ENCODE peak calls at places on chromosomes 13 and 19, in eight cellular contexts. A is ovary; X is body of pancreas; R is CD8-positive, alpha-beta T cell; L is right lobe of liver; U is spleen; W is transverse colon; P is IMR-90. Z is an unnamed sample.

GRCh38 chr19:53906211-53907192 is 2.6 kb upstream of the CACNG7 start:
- DNase-seq in A (no peak), X (peak; percentile 19), R (peak; percentile 52), L (peak; percentile 67), U (peak; percentile 89), W (peak; percentile 36), P (no peak), Z (no peak)

GRCh38 chr19:37077615-37077928 is 661 bp upstream of the ZNF420 start:
- DNase-seq in A (no peak), X (no peak), R (no peak), L (no peak), U (no peak), W (no peak), P (peak; percentile 11), Z (no peak)

GRCh38 chr19:39915101-39915847 is 19.2 kb downstream of the FCGBP start:
- DNase-seq in A (no peak), X (no peak), R (no peak), L (no peak), U (peak; percentile 68), W (no peak), P (no peak), Z (peak; percentile 38)

GRCh38 chr19:23116802-23117571 is at the start of gene ZNF730:
- DNase-seq in A (peak; percentile 21), X (no peak), R (no peak), L (no peak), U (peak; percentile 82), W (peak; percentile 14), P (peak; percentile 68), Z (peak; percentile 3)

GRCh38 chr19:55373993-55374757 is 2.5 kb upstream of the TMEM190 start:
- DNase-seq in A (no peak), X (no peak), R (no peak), L (no peak), U (no peak), W (no peak), P (peak; percentile 74), Z (no peak)

GRCh38 chr19:33193864-33194362 is at the start of gene LRP3:
- DNase-seq in A (peak; percentile 61), X (peak; percentile 54), R (no peak), L (no peak), U (peak; percentile 79), W (peak; percentile 26), P (peak; percentile 11), Z (peak; percentile 64)

GRCh38 chr13:60959427-60959826 is 456.2 kb downstream of the PCDH20 start:
- DNase-seq in A (no peak), X (no peak), R (no peak), L (no peak), U (no peak), W (no peak), P (no peak), Z (no peak)

GRCh38 chr13:84702174-84702573 is 819.9 kb upstream of the SLITRK1 start:
- DNase-seq in A (no peak), X (no peak), R (no peak), L (no peak), U (no peak), W (no peak), P (no peak), Z (no peak)

GRCh38 chr19:49911381-49912145 is 14.9 kb upstream of the IL4I1 start:
- DNase-seq in A (no peak), X (peak; percentile 44), R (no peak), L (no peak), U (no peak), W (no peak), P (peak; percentile 52), Z (peak; percentile 49)

GRCh38 chr19:7145494-7145893 is 76.0 kb downstream of the ZNF557 start:
- DNase-seq in A (no peak), X (no peak), R (no peak), L (peak; percentile 54), U (no peak), W (peak; percentile 41), P (no peak), Z (no peak)

GRCh38 chr13:38952827-38953226 is 37.8 kb downstream of the STOML3 start:
- DNase-seq in A (no peak), X (no peak), R (no peak), L (no peak), U (no peak), W (no peak), P (no peak), Z (no peak)

GRCh38 chr19:19474950-19475781 is 40.2 kb downstream of the TSSK6 start:
- DNase-seq in A (no peak), X (no peak), R (no peak), L (no peak), U (peak; percentile 78), W (no peak), P (no peak), Z (no peak)

GRCh38 chr19:48443262-48443661 is 2.5 kb upstream of the GRWD1 start:
- DNase-seq in A (no peak), X (peak; percentile 33), R (no peak), L (no peak), U (peak; percentile 80), W (no peak), P (no peak), Z (peak; percentile 52)

GRCh38 chr13:39913339-39913738 is 257.9 kb downstream of the COG6 start:
- DNase-seq in A (no peak), X (no peak), R (no peak), L (no peak), U (no peak), W (no peak), P (no peak), Z (no peak)

GRCh38 chr13:26867451-26868067 is 107.0 kb upstream of the GPR12 start:
- DNase-seq in A (no peak), X (no peak), R (no peak), L (no peak), U (no peak), W (no peak), P (peak; percentile 14), Z (no peak)

GRCh38 chr13:85386424-85386823 is 412.8 kb downstream of the SLITRK6 start:
- DNase-seq in A (no peak), X (no peak), R (no peak), L (no peak), U (no peak), W (no peak), P (no peak), Z (no peak)

DNA sequence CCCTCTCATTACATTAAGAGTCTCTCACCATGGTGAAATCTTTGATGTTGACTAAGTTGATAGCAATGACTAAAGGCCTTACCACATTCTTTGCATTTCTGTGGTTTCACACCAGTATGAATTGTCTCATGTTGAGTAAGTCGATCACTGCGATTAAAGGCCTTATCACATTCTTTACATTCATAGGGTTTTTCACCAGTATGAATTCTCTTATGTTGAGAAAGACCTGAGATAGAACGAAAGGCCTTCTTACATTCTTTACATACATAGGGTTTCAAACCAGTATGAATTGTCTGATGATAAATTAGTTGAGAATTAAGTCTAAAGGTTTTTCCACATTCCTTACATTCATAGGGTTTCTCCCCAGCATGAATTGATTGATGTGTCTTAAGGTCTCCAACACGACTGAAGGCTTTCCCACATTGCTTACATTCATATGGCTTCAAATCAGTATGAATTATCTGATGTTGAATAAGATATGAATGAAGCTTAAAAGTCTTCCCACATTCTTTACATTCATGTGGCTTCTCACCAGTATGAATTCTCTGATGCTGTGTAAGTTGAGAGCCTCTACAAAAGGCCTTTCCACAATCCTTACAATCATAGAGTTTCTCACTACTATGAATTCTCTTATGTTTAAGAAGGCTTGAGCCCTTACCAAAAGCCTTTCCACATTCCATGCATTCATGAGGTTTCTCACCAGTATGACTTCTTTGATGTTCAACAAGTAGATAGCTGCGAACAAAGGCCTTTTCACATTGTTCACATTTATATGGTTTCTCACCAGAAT is 45.6 kb downstream of the ZNF283 start:
- DNase-seq in A (no peak), X (no peak), R (no peak), L (no peak), U (no peak), W (no peak), P (no peak), Z (no peak)
- H3K9me3 ChIP-seq in A (peaks cover 18% of the 10 kb centered on the region), X (peaks cover 26% of the 10 kb centered on the region), R (peaks cover 24% of the 10 kb centered on the region), L (peaks cover 28% of the 10 kb centered on the region), U (peaks cover 100% of the 10 kb centered on the region), W (peaks cover 94% of the 10 kb centered on the region), P (peaks cover 39% of the 10 kb centered on the region), Z (no peaks in the 10 kb centered on the region)

DNA sequence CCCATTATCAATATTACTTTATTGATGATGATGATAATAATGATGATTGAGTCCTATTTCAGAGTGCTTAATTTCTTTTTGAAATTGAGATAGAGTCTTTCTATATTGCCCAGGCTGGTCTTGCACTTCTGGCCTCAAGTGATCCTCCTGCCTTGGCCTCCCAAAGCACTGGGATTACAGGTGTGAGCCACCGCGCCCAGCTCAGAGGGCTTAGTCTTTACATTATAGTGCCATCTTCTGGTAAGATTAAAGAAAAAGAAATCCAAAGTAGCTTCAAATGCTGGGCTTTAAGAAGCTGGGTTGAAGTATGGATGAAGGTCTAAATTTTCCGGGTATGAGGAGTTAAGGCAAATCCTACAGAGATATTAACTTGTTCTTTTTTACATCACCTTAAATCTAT is 3.4 kb upstream of the ZNF333 start:
- DNase-seq in A (no peak), X (no peak), R (no peak), L (no peak), U (no peak), W (peak; percentile 17), P (peak; percentile 9), Z (no peak)
- TF ChIP-seq CTCF in A (no peak), X (no peak), R (peak; percentile 51), L (peak; percentile 32), U (no peak), W (no peak), P (peak; percentile 31), Z (no peak)

DNA sequence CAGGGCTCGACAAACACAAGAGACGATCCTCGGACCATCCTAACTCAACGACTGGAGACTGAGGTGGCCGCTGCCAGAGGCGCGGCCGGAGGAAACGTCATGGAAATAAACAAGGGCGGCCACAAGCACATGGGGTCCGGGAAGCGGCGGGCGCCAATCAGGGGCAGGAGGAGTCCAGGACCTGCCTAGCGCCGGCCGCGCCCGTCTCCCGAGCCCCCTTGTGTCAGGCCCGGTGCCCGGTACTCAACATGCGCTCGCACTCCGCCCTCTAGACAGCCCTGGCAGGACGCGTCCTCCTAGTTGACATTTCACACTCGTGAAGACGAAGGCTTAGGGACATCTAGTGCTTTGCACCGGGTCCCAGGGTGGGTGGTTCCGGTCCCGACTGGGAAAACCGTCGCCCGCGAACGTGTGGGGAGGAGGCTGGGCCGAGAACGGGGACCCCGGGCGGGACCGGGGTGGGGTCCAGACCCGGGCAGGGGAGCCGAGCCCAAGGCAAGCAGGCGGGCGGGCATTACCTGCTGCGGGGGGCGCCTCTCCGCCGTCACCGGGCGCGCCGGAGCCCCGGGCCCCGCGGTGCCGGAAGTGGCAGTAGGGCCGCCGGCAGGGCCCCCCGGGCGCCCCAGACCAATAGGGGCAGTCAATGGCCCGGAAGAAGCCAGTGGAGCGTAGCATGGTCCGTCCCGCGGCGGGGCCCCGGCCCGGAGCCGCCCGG is 442 bp downstream of the REXO1 start:
- DNase-seq in A (no peak), X (no peak), R (no peak), L (peak; percentile 67), U (peak; percentile 90), W (peak; percentile 61), P (peak; percentile 40), Z (peak; percentile 11)
- H3K27ac ChIP-seq in A (peak overlapping the region; percentile 100), X (peak overlapping the region; percentile 97), R (peak overlapping the region; percentile 93), L (peak overlapping the region; percentile 100), U (peak overlapping the region; percentile 100), W (peak overlapping the region; percentile 99), P (peak overlapping the region; percentile 73), Z (peak overlapping the region; percentile 99)

GRCh38 chr19:52520013-52520412 is 7.5 kb upstream of the ZNF808 start:
- DNase-seq in A (no peak), X (no peak), R (no peak), L (no peak), U (no peak), W (no peak), P (no peak), Z (no peak)
- H3K9me3 ChIP-seq in A (peaks cover 4% of the 10 kb centered on the region), X (peaks cover 12% of the 10 kb centered on the region), R (no peaks in the 10 kb centered on the region), L (no peaks in the 10 kb centered on the region), U (peaks cover 74% of the 10 kb centered on the region), W (peaks cover 13% of the 10 kb centered on the region), P (peaks cover 22% of the 10 kb centered on the region), Z (no peaks in the 10 kb centered on the region)

GRCh38 chr13:67075239-67075638 is 154.9 kb downstream of the PCDH9 start:
- DNase-seq in A (no peak), X (no peak), R (no peak), L (no peak), U (no peak), W (no peak), P (peak; percentile 15), Z (no peak)
- TF ChIP-seq CTCF in A (no peak), X (no peak), R (no peak), L (peak; percentile 41), U (no peak), W (no peak), P (peak; percentile 20), Z (no peak)

Z was measured in thyroid gland.